ENCODE peak calls at places on chromosomes 13 and 19, in five cellular contexts. One of them, this sample, is unnamed.
A peak's percentile ranks its signal among the peaks of the same experiment; 100 is the strongest.

GRCh38 chr19:56692496-56692895 is 20.9 kb upstream of the ZNF835 start:
- DNase-seq in H1: no peak
- DNase-seq in K562: no peak
- DNase-seq in HepG2: no peak
- DNase-seq in GM12878: no peak
- DNase-seq in this sample: no peak

GRCh38 chr13:99231726-99232125 is 26.5 kb downstream of the GPR18 start:
- DNase-seq in H1: no peak
- DNase-seq in K562: no peak
- DNase-seq in HepG2: no peak
- DNase-seq in GM12878: no peak
- DNase-seq in this sample: no peak

GRCh38 chr19:1768248-1768647 is 14.9 kb downstream of the ONECUT3 start:
- DNase-seq in H1: no peak
- DNase-seq in K562: peak; percentile 67
- DNase-seq in HepG2: peak; percentile 16
- DNase-seq in GM12878: no peak
- DNase-seq in this sample: no peak

GRCh38 chr13:36357692-36358091 is 11.5 kb upstream of the SPART start:
- DNase-seq in H1: no peak
- DNase-seq in K562: no peak
- DNase-seq in HepG2: no peak
- DNase-seq in GM12878: no peak
- DNase-seq in this sample: no peak

GRCh38 chr13:106350208-106350607 is 185.3 kb downstream of the EFNB2 start:
- DNase-seq in H1: no peak
- DNase-seq in K562: no peak
- DNase-seq in HepG2: no peak
- DNase-seq in GM12878: no peak
- DNase-seq in this sample: peak; percentile 59

GRCh38 chr13:111122056-111122455 is 6.9 kb downstream of the ARHGEF7 start:
- DNase-seq in H1: no peak
- DNase-seq in K562: no peak
- DNase-seq in HepG2: no peak
- DNase-seq in GM12878: no peak
- DNase-seq in this sample: no peak

GRCh38 chr13:49858183-49858856 is 65.8 kb upstream of the KPNA3 start:
- DNase-seq in H1: no peak
- DNase-seq in K562: no peak
- DNase-seq in HepG2: peak; percentile 95
- DNase-seq in GM12878: no peak
- DNase-seq in this sample: no peak

GRCh38 chr13:107461751-107462150 is 753.6 kb downstream of the LIG4 start:
- DNase-seq in H1: no peak
- DNase-seq in K562: no peak
- DNase-seq in HepG2: no peak
- DNase-seq in GM12878: no peak
- DNase-seq in this sample: no peak

GRCh38 chr19:29685326-29685725 is 20.1 kb downstream of the PLEKHF1 start:
- DNase-seq in H1: no peak
- DNase-seq in K562: no peak
- DNase-seq in HepG2: no peak
- DNase-seq in GM12878: no peak
- DNase-seq in this sample: no peak

GRCh38 chr19:11069451-11070009 is 19.7 kb upstream of the LDLR start:
- DNase-seq in H1: no peak
- DNase-seq in K562: no peak
- DNase-seq in HepG2: no peak
- DNase-seq in GM12878: no peak
- DNase-seq in this sample: no peak

GRCh38 chr19:48506138-48506733 is 5.4 kb downstream of the LMTK3 start:
- DNase-seq in H1: no peak
- DNase-seq in K562: peak; percentile 64
- DNase-seq in HepG2: peak; percentile 48
- DNase-seq in GM12878: no peak
- DNase-seq in this sample: no peak

GRCh38 chr19:34220472-34221063 is 33.8 kb upstream of the GARRE1 start:
- DNase-seq in H1: no peak
- DNase-seq in K562: peak; percentile 52
- DNase-seq in HepG2: peak; percentile 67
- DNase-seq in GM12878: no peak
- DNase-seq in this sample: peak; percentile 64

GRCh38 chr13:113862766-113863510 is 938 bp downstream of the GAS6 start:
- DNase-seq in H1: no peak
- DNase-seq in K562: peak; percentile 59
- DNase-seq in HepG2: no peak
- DNase-seq in GM12878: no peak
- DNase-seq in this sample: no peak
- TF ChIP-seq ATF3 in H1: no peak
- TF ChIP-seq ATF3 in K562: no peak
- TF ChIP-seq ATF3 in HepG2: no peak
- TF ChIP-seq ATF3 in GM12878: no peak
- TF ChIP-seq ATF3 in this sample: no peak

GRCh38 chr13:101556676-101557121 is 104.2 kb downstream of the ITGBL1 start:
- DNase-seq in H1: no peak
- DNase-seq in K562: no peak
- DNase-seq in HepG2: no peak
- DNase-seq in GM12878: no peak
- DNase-seq in this sample: no peak

GRCh38 chr13:101552797-101553196 is 100.3 kb downstream of the ITGBL1 start:
- DNase-seq in H1: no peak
- DNase-seq in K562: no peak
- DNase-seq in HepG2: no peak
- DNase-seq in GM12878: no peak
- DNase-seq in this sample: no peak

GRCh38 chr13:101554420-101555125 is 102.1 kb downstream of the ITGBL1 start:
- DNase-seq in H1: no peak
- DNase-seq in K562: no peak
- DNase-seq in HepG2: no peak
- DNase-seq in GM12878: no peak
- DNase-seq in this sample: no peak

GRCh38 chr13:101552286-101552685 is 99.8 kb downstream of the ITGBL1 start:
- DNase-seq in H1: no peak
- DNase-seq in K562: no peak
- DNase-seq in HepG2: no peak
- DNase-seq in GM12878: no peak
- DNase-seq in this sample: no peak
- H3K4me1 ChIP-seq in H1: no peaks in the 10 kb centered on the region
- H3K4me1 ChIP-seq in K562: no peaks in the 10 kb centered on the region
- H3K4me1 ChIP-seq in HepG2: no peaks in the 10 kb centered on the region
- H3K4me1 ChIP-seq in GM12878: no peaks in the 10 kb centered on the region
- H3K4me1 ChIP-seq in this sample: no peaks in the 10 kb centered on the region

DNA sequence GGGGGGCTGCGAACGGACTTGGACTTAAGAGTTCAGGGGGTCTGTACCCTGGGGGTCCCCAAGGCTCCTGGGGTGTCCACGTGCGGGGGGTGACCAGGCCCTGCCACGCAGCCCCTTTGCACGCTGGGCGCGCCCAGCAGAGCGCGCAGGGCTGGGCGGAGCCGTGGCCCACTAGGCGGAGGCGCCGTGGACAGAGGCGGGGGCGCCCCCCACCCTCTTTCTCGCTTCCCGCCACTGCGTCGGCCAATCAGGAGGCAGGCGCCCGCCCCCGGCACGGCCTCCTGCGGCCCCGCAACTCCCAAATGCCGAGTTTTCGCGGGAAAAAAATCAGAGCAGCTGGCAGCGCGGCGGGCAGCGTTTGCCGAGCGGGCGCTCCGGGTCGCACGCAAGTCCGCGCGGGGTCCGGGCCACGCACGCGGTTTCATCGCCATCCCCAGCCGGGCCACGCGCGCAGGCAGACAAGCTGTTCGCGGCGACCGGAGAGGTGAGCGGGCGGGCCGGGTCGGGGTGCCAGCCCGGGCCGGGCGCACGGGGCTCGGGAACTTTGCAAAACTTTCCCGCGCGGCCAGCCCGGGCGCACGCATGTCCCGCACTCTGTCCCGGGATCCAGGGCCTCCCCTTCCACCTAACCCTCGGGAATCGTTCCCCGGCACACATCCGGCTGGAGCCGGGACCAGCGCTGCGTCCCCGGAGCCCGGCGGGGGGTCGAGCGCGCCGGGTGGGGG is at the start of gene UHRF1:
- DNase-seq in H1: no peak
- DNase-seq in K562: peak; percentile 91
- DNase-seq in HepG2: peak; percentile 58
- DNase-seq in GM12878: no peak
- DNase-seq in this sample: no peak
- TF ChIP-seq POLR2AphosphoS5 in H1: no peak
- TF ChIP-seq POLR2AphosphoS5 in K562: peak; percentile 40
- TF ChIP-seq POLR2AphosphoS5 in HepG2: peak; percentile 50
- TF ChIP-seq POLR2AphosphoS5 in GM12878: peak; percentile 70
- TF ChIP-seq POLR2AphosphoS5 in this sample: no peak

GRCh38 chr13:85597790-85598500 is 201.3 kb downstream of the SLITRK6 start:
- DNase-seq in H1: no peak
- DNase-seq in K562: no peak
- DNase-seq in HepG2: no peak
- DNase-seq in GM12878: no peak
- DNase-seq in this sample: no peak
- TF ChIP-seq ATF3 in H1: no peak
- TF ChIP-seq ATF3 in K562: no peak
- TF ChIP-seq ATF3 in HepG2: no peak
- TF ChIP-seq ATF3 in GM12878: no peak
- TF ChIP-seq ATF3 in this sample: no peak

This sample was measured in HCT116.